ENCODE peak calls at places on chromosomes 16 and 17, in six cellular contexts. N is HCT116, D is OCI-LY7, T is hepatocyte, L is IMR-90, X is fibroblast of lung. E is an unnamed sample.

GRCh38 chr16:68400083-68400923 is 48.0 kb downstream of the SMPD3 start:
- DNase-seq in N (no peak), D (no peak), T (no peak), L (no peak), X (no peak), E (no peak)

GRCh38 chr17:12254460-12254859 is 233.8 kb downstream of the MAP2K4 start:
- DNase-seq in N (no peak), D (peak; percentile 4), T (no peak), L (no peak), X (no peak), E (no peak)

GRCh38 chr16:75732871-75733270 is 6.6 kb upstream of the CPHXL start:
- DNase-seq in N (no peak), D (no peak), T (no peak), L (no peak), X (no peak), E (no peak)

GRCh38 chr16:89191033-89191900 is 9.1 kb downstream of the SLC22A31 start:
- DNase-seq in N (no peak), D (no peak), T (peak; percentile 8), L (no peak), X (no peak), E (no peak)

GRCh38 chr16:7839568-7839967 is 506.9 kb downstream of the RBFOX1 start:
- DNase-seq in N (no peak), D (no peak), T (peak; percentile 20), L (no peak), X (no peak), E (no peak)

GRCh38 chr16:88938933-88939813 is 37.8 kb downstream of the CBFA2T3 start:
- DNase-seq in N (no peak), D (no peak), T (no peak), L (no peak), X (no peak), E (no peak)

GRCh38 chr16:86590501-86591144 is 12.3 kb downstream of the FOXL1 start:
- DNase-seq in N (no peak), D (no peak), T (peak; percentile 35), L (peak; percentile 96), X (peak; percentile 98), E (no peak)

GRCh38 chr17:37212184-37212583 is 163.6 kb upstream of the C17orf78 start:
- DNase-seq in N (no peak), D (no peak), T (no peak), L (no peak), X (no peak), E (no peak)

GRCh38 chr16:75265911-75266701 is 14.7 kb upstream of the BCAR1 start:
- DNase-seq in N (no peak), D (peak; percentile 53), T (peak; percentile 90), L (peak; percentile 47), X (no peak), E (no peak)

GRCh38 chr17:51860934-51861561 is 297.5 kb downstream of the CA10 start:
- DNase-seq in N (peak; percentile 18), D (peak; percentile 22), T (peak; percentile 81), L (no peak), X (no peak), E (peak; percentile 45)

GRCh38 chr16:10314811-10315210 is 71.0 kb upstream of the ATF7IP2 start:
- DNase-seq in N (no peak), D (peak; percentile 66), T (no peak), L (no peak), X (peak; percentile 54), E (peak; percentile 48)

GRCh38 chr17:38322156-38322779 is 21.5 kb downstream of the GPR179 start:
- DNase-seq in N (peak; percentile 28), D (peak; percentile 76), T (peak; percentile 69), L (peak; percentile 39), X (peak; percentile 34), E (peak; percentile 41)

GRCh38 chr17:5000237-5000639 is 2.5 kb downstream of the KIF1C start:
- DNase-seq in N (no peak), D (no peak), T (no peak), L (no peak), X (no peak), E (no peak)

GRCh38 chr16:79437764-79438728 is 162.5 kb downstream of the MAF start:
- DNase-seq in N (no peak), D (no peak), T (peak; percentile 30), L (no peak), X (peak; percentile 6), E (no peak)

GRCh38 chr17:76145231-76146052 is 4.4 kb upstream of the FOXJ1 start:
- DNase-seq in N (no peak), D (peak; percentile 80), T (no peak), L (no peak), X (no peak), E (peak; percentile 71)
- H3K4me2 ChIP-seq in N (no peak overlapping the region), D (peak overlapping the region; percentile 69), T (no peak overlapping the region), L (no peak overlapping the region), X (no peak overlapping the region), E (peak overlapping the region; percentile 77)

GRCh38 chr16:345686-346231 is 6.8 kb downstream of the AXIN1 start:
- DNase-seq in N (no peak), D (no peak), T (no peak), L (no peak), X (no peak), E (no peak)
- H3K27ac ChIP-seq in N (no peak overlapping the region), D (no peak overlapping the region), T (no peak overlapping the region), L (no peak overlapping the region), X (no peak overlapping the region), E (no peak overlapping the region)

GRCh38 chr16:31499928-31500327 is 8.3 kb downstream of the RUSF1 start:
- DNase-seq in N (no peak), D (no peak), T (no peak), L (no peak), X (no peak), E (no peak)

GRCh38 chr16:31502981-31503380 is 5.2 kb downstream of the RUSF1 start:
- DNase-seq in N (no peak), D (no peak), T (no peak), L (peak; percentile 43), X (peak; percentile 75), E (no peak)

GRCh38 chr16:31504159-31504558 is 4.0 kb downstream of the RUSF1 start:
- DNase-seq in N (no peak), D (no peak), T (no peak), L (no peak), X (no peak), E (no peak)

GRCh38 chr16:31501226-31501965 is 6.8 kb downstream of the RUSF1 start:
- DNase-seq in N (no peak), D (no peak), T (no peak), L (no peak), X (no peak), E (no peak)

DNA sequence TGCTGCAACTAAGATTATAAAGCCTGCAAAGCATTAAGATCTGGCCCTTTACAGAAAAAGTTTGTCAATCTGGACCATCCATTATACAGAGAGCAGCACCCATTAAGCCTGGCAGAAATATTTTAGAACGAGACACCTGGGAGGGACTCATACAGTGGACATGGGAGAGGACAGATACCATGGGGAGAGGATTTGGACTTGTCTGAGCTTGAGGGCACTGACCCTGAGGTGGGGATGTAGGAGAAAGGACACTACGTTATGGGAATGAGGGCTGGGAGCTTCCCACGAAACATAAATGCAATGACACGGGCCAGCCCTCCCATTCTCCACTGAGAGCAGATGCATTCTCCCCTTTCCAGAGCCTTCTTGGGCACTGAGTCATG is 6.2 kb downstream of the RUSF1 start:
- DNase-seq in N (no peak), D (no peak), T (no peak), L (no peak), X (no peak), E (no peak)
- H4K20me1 ChIP-seq in N (no peaks in the 10 kb centered on the region), D (no peaks in the 10 kb centered on the region), T (no peaks in the 10 kb centered on the region), L (peaks cover 13% of the 10 kb centered on the region), X (no peaks in the 10 kb centered on the region), E (no peaks in the 10 kb centered on the region)

GRCh38 chr17:869567-870530 is 87.7 kb downstream of the MRM3 start:
- DNase-seq in N (peak; percentile 72), D (no peak), T (peak; percentile 68), L (peak; percentile 76), X (peak; percentile 86), E (no peak)
- H3K4me2 ChIP-seq in N (peak overlapping the region; percentile 67), D (no peak overlapping the region), T (peak overlapping the region; percentile 62), L (peak overlapping the region; percentile 19), X (peak overlapping the region; percentile 75), E (no peak overlapping the region)

DNA sequence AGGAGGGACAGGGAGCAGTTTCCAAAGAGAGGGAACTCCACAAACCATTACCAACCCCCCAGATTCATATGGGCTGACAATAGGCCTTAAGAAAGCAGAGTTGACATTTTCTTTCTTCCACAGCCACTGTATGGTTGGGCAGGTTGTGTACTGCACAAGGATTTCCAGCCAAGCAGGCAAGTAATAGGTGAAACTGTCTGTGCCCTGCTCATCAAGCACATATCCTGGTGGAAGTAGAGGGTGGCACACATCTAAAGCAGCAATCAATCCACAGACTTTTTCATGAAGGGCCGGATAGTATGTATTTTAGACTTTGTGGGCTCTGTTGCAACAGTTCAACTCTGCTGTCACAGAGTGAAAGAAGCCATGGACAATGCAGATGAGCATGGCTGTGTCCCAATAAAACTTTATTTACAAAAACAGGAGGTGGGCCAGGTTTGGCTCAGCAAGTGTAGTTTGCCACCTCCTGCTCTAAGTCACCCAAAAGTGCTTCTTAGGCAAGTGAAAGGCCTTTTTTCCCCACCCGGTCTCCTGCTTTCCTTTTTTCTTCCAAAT is 63.4 kb downstream of the SNX20 start:
- DNase-seq in N (no peak), D (no peak), T (no peak), L (no peak), X (no peak), E (no peak)
- H3K27ac ChIP-seq in N (no peak overlapping the region), D (no peak overlapping the region), T (peak overlapping the region; percentile 62), L (no peak overlapping the region), X (no peak overlapping the region), E (no peak overlapping the region)

GRCh38 chr16:29644973-29645698 is 17.9 kb upstream of the SPN start:
- DNase-seq in N (no peak), D (no peak), T (no peak), L (no peak), X (no peak), E (no peak)
- H4K20me1 ChIP-seq in N (no peaks in the 10 kb centered on the region), D (no peaks in the 10 kb centered on the region), T (no peaks in the 10 kb centered on the region), L (no peaks in the 10 kb centered on the region), X (no peaks in the 10 kb centered on the region), E (no peaks in the 10 kb centered on the region)

DNA sequence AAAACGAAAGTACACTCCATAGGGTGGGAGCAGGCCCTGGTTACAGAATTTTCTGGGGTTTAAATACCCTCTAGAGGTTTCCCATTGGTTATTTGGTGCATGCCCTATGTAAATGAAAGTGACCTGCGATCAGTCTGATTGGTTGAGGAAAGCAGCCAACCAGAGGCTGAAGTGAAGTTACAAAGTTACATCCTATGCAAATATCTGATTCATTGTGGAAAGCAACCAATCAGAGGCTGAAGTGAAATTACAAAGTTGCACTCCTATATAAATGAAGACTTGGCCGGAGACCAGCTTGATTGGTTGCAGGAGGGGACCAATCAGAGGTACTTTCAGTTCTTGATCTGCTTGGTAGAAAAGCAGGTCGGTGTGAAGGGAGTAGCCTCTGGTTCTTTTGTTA is 24.4 kb downstream of the NAA60 start:
- DNase-seq in N (no peak), D (peak; percentile 14), T (no peak), L (peak; percentile 69), X (peak; percentile 40), E (no peak)
- H3K4me2 ChIP-seq in N (no peak overlapping the region), D (no peak overlapping the region), T (no peak overlapping the region), L (peak overlapping the region; percentile 15), X (no peak overlapping the region), E (no peak overlapping the region)

GRCh38 chr17:17738901-17739300 is 57.6 kb downstream of the RAI1 start:
- DNase-seq in N (no peak), D (no peak), T (peak; percentile 48), L (no peak), X (peak; percentile 36), E (no peak)
- H3K27ac ChIP-seq in N (no peak overlapping the region), D (no peak overlapping the region), T (peak overlapping the region; percentile 97), L (peak overlapping the region; percentile 55), X (no peak overlapping the region), E (no peak overlapping the region)